ENCODE peak calls at places on chromosomes 13 and 19, in five cellular contexts. U is ovary; Z is lower lobe of right lung; J is CD8-positive, alpha-beta memory T cell; X is dorsolateral prefrontal cortex. F is an unnamed sample.

GRCh38 chr13:100810991-100811390 is 136.4 kb upstream of the TMTC4 start:
- DNase-seq in U (no peak), Z (no peak), J (no peak), X (no peak), F (no peak)

GRCh38 chr19:16571283-16571682 is 932 bp downstream of the SLC35E1 start:
- DNase-seq in U (no peak), Z (peak), J (no peak), X (no peak), F (no peak)

GRCh38 chr13:27919934-27920676 is at the start of gene PDX1:
- DNase-seq in U (no peak), Z (no peak), J (no peak), X (no peak), F (no peak)

GRCh38 chr19:5308471-5309437 is 31.9 kb downstream of the PTPRS start:
- DNase-seq in U (peak), Z (no peak), J (no peak), X (peak), F (no peak)

GRCh38 chr13:38417727-38418126 is 68.1 kb downstream of the UFM1 start:
- DNase-seq in U (no peak), Z (no peak), J (no peak), X (no peak), F (no peak)

GRCh38 chr13:98315466-98315865 is 138.4 kb upstream of the RNF113B start:
- DNase-seq in U (no peak), Z (no peak), J (no peak), X (peak), F (no peak)

GRCh38 chr19:18014197-18014596 is 6.2 kb downstream of the ARRDC2 start:
- DNase-seq in U (no peak), Z (no peak), J (no peak), X (no peak), F (peak)

GRCh38 chr13:30153871-30154426 is 153.4 kb downstream of the KATNAL1 start:
- DNase-seq in U (no peak), Z (no peak), J (no peak), X (peak), F (no peak)

GRCh38 chr19:16509141-16510061 is 13.2 kb downstream of the C19orf44 start:
- DNase-seq in U (no peak), Z (no peak), J (no peak), X (peak), F (no peak)

GRCh38 chr19:36488816-36489138 is 584 bp downstream of the ZNF566 start:
- DNase-seq in U (no peak), Z (no peak), J (peak), X (peak), F (no peak)

GRCh38 chr13:50757021-50757420 is 86.5 kb downstream of the DLEU7 start:
- DNase-seq in U (no peak), Z (no peak), J (no peak), X (no peak), F (no peak)

GRCh38 chr13:44313674-44314073 is 60.0 kb upstream of the SERP2 start:
- DNase-seq in U (no peak), Z (no peak), J (no peak), X (no peak), F (no peak)

GRCh38 chr19:18765224-18765623 is 25.9 kb downstream of the COMP start:
- DNase-seq in U (no peak), Z (no peak), J (no peak), X (no peak), F (peak)

GRCh38 chr13:31790992-31791391 is 51.7 kb downstream of the RXFP2 start:
- DNase-seq in U (no peak), Z (no peak), J (no peak), X (no peak), F (no peak)

GRCh38 chr13:50594276-50594970 is 249.1 kb downstream of the DLEU7 start:
- DNase-seq in U (no peak), Z (no peak), J (no peak), X (no peak), F (no peak)

GRCh38 chr19:10686193-10686592 is 15.0 kb upstream of the QTRT1 start:
- DNase-seq in U (no peak), Z (no peak), J (no peak), X (no peak), F (no peak)

GRCh38 chr19:10687518-10688288 is 13.5 kb upstream of the QTRT1 start:
- DNase-seq in U (no peak), Z (no peak), J (no peak), X (no peak), F (no peak)

GRCh38 chr19:10685210-10685609 is 16.0 kb upstream of the QTRT1 start:
- DNase-seq in U (no peak), Z (no peak), J (no peak), X (no peak), F (no peak)

GRCh38 chr19:10688545-10689280 is 12.5 kb upstream of the QTRT1 start:
- DNase-seq in U (no peak), Z (no peak), J (no peak), X (no peak), F (no peak)

DNA sequence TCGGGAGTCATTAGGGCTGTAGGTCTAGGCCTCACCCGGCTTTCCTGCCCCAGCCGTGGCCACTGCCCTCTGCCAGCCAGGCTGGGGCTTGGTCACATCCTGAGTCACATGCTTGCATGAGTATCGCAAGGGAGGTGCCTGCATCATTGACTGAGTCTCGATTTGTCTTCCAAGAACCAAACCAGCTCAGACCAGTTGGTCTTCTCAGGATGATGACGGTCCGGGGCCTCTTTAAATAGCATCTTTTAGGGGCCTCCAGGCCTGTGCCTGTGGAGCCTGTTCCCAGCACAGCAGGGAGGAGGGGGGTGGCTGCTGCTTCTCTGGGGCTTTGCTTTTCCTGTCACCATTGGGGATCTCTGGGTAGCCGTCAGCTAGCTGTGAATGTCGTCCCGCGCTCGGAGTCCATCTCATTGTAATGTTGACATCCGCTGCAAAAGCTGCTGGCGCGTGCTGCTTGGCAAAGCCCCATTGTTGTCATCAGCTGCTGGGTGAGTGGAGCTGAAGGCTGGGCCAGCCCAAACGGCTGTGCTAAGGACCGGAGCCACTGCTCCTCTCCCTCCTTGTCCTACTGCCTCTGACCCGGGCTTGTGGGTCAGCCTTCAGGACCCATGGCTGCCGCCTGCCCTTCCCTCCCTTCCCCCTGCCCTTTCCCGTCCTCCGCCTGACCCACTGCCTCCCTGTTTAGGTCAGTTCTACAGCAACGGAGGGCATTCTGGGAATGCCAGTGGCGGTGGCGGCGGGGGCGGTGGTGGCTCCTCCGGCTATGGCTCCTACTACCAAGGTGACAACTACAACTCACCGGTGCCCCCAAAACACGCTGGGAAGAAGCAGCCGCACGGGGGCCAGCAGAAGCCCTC is 14.3 kb upstream of the QTRT1 start:
- DNase-seq in U (no peak), Z (no peak), J (no peak), X (peak), F (no peak)
- H3K27ac ChIP-seq in U (no peak), Z (no peak), J (no peak), X (peak), F (no peak)

GRCh38 chr13:97266734-97267417 is 44.7 kb downstream of the MBNL2 start:
- DNase-seq in U (no peak), Z (no peak), J (no peak), X (no peak), F (no peak)
- H3K27ac ChIP-seq in U (no peak), Z (no peak), J (no peak), X (peak), F (no peak)

GRCh38 chr19:3950871-3951861 is 18.3 kb downstream of the NMRK2 start:
- DNase-seq in U (peak), Z (no peak), J (no peak), X (no peak), F (no peak)

GRCh38 chr19:3949997-3950859 is 17.4 kb downstream of the NMRK2 start:
- DNase-seq in U (no peak), Z (no peak), J (no peak), X (no peak), F (no peak)

GRCh38 chr19:3954107-3954506 is 16.8 kb downstream of the DAPK3 start:
- DNase-seq in U (no peak), Z (no peak), J (no peak), X (no peak), F (no peak)

GRCh38 chr19:3945838-3946237 is 13.0 kb downstream of the NMRK2 start:
- DNase-seq in U (no peak), Z (no peak), J (no peak), X (no peak), F (no peak)

DNA sequence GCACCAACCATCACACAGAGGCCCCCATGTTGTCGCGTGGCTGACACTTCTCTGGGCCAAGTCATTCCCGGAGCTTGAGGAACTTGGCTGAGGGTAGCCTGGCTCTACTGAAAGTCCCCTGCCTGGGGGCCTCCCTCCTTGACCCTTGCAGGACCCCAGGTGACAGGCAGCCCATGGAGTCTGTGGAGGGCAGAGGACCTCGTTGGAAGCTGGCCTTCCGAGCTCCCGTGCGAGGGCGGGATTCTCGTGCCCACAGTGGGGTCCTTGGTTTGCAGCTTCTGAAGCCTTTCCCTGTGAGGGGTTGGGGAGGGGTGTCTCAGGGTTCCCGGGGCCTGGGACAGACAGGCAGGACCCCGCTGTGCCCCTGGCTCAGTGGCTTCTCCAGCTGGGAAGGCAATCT is 16.4 kb downstream of the NMRK2 start:
- DNase-seq in U (no peak), Z (no peak), J (no peak), X (no peak), F (no peak)
- H3K27ac ChIP-seq in U (no peak), Z (no peak), J (no peak), X (no peak), F (no peak)

GRCh38 chr13:21015284-21015683 is 46.1 kb downstream of the LATS2 start:
- DNase-seq in U (no peak), Z (no peak), J (no peak), X (no peak), F (no peak)

GRCh38 chr13:21012841-21013681 is 48.3 kb downstream of the LATS2 start:
- DNase-seq in U (no peak), Z (no peak), J (no peak), X (no peak), F (no peak)

GRCh38 chr13:21014139-21014665 is 47.2 kb downstream of the LATS2 start:
- DNase-seq in U (no peak), Z (no peak), J (no peak), X (no peak), F (no peak)

GRCh38 chr13:21013682-21014038 is 47.7 kb downstream of the LATS2 start:
- DNase-seq in U (no peak), Z (no peak), J (no peak), X (no peak), F (no peak)

GRCh38 chr13:21014666-21015170 is 46.7 kb downstream of the LATS2 start:
- DNase-seq in U (peak), Z (no peak), J (no peak), X (no peak), F (no peak)
- H3K27ac ChIP-seq in U (peak), Z (peak), J (no peak), X (no peak), F (no peak)

GRCh38 chr19:55255618-55256423 is 3.0 kb downstream of the PPP6R1 start:
- DNase-seq in U (no peak), Z (no peak), J (peak), X (no peak), F (peak)
- H3K27ac ChIP-seq in U (no peak), Z (peak), J (peak), X (peak), F (peak)

F was measured in CD4-positive, alpha-beta memory T cell.